ENCODE peak calls at places on chromosomes 3 and 15, in seven cellular contexts. F is foreskin fibroblast; E is Calu3; L is transverse colon; R is stimulated activated naive B cell treated with anti-CD40 and anti-IgM and Interleukin-4, amounts not matched to agents 10 μg/mL and 1 μg/mL and 100 μg/mL, for 72 hours; N is hippocampal formation; J is activated T-helper 1 cell treated with anti-CD3 and anti-CD28 coated beads, Interleukin-12 subunit alpha, Interleukin-12 subunit beta, Interleukin-2, Interleukin-4 antibody, amounts not matched to agents 30 ng/mL and 10 ng/mL and 1 ng/mL, durations not matched to agents 14 hours and 24 hours and 36 hours. P is an unnamed sample.

GRCh38 chr15:26449296-26449695 is 323.6 kb downstream of the GABRB3 start:
- DNase-seq in L (no peak), R (no peak), N (no peak), F (no peak), E (no peak), J (no peak), P (no peak)

GRCh38 chr15:66018178-66018797 is 149.0 kb downstream of the RAB11A start:
- DNase-seq in F (no peak), N (no peak), E (no peak), J (no peak), R (no peak), L (no peak), P (no peak)

GRCh38 chr15:68408526-68408925 is 23.4 kb downstream of the ITGA11 start:
- DNase-seq in N (no peak), R (no peak), J (no peak), F (no peak), E (no peak), L (no peak), P (peak; percentile 5)

GRCh38 chr15:57310876-57311275 is 65.4 kb upstream of the CGNL1 start:
- DNase-seq in F (no peak), L (no peak), R (no peak), J (no peak), E (no peak), N (no peak), P (no peak)

GRCh38 chr3:47603332-47603731 is 24.7 kb upstream of the CSPG5 start:
- DNase-seq in E (no peak), R (no peak), J (no peak), N (no peak), F (no peak), L (no peak), P (no peak)

GRCh38 chr3:153528473-153528872 is 366.4 kb downstream of the RAP2B start:
- DNase-seq in J (no peak), R (no peak), E (no peak), F (no peak), L (no peak), N (no peak), P (no peak)

GRCh38 chr3:51943451-51944391 is 1.6 kb downstream of the PARP3 start:
- DNase-seq in R (no peak), N (no peak), F (no peak), E (no peak), J (no peak), L (no peak), P (no peak)

GRCh38 chr15:67542462-67543347 is at the start of gene MAP2K5:
- DNase-seq in R (peak; percentile 64), E (peak; percentile 90), F (peak; percentile 73), N (peak; percentile 78), L (peak; percentile 90), J (peak; percentile 82), P (peak; percentile 88)

GRCh38 chr15:89912674-89913396 is at the start of gene ARPIN:
- DNase-seq in E (peak; percentile 72), J (no peak), L (peak; percentile 62), N (no peak), R (no peak), F (peak; percentile 27), P (peak; percentile 71)

GRCh38 chr15:57395292-57395691 is 19.0 kb downstream of the CGNL1 start:
- DNase-seq in F (peak; percentile 54), R (no peak), E (no peak), J (no peak), L (no peak), N (peak; percentile 32), P (no peak)

GRCh38 chr3:16513141-16514020 is at the start of gene RFTN1:
- DNase-seq in J (peak; percentile 49), R (peak; percentile 73), F (peak; percentile 62), L (peak; percentile 36), E (peak; percentile 24), N (no peak), P (peak; percentile 36)

GRCh38 chr3:141370065-141370533 is 1.8 kb downstream of the ZBTB38 start:
- DNase-seq in F (peak; percentile 76), L (peak; percentile 50), N (peak; percentile 81), R (peak; percentile 63), J (peak; percentile 50), E (peak; percentile 79), P (peak; percentile 66)

P was measured in colonic mucosa.